ENCODE peak calls at places on chromosomes 3 and 15, in four cellular contexts. U, S, Z and V are unnamed samples.

GRCh38 chr3:40309925-40310635 is 573 bp downstream of the EIF1B start:
- DNase-seq in U (peak; percentile 94), S (peak; percentile 65), Z (peak; percentile 79), V (no peak)

GRCh38 chr15:31402511-31403056 is 75.9 kb downstream of the KLF13 start:
- DNase-seq in U (no peak), S (peak; percentile 94), Z (peak; percentile 51), V (no peak)

GRCh38 chr3:112115806-112116383 is 17.2 kb downstream of the GCSAM start:
- DNase-seq in U (no peak), S (no peak), Z (no peak), V (no peak)

GRCh38 chr3:87088984-87089841 is 98.3 kb upstream of the VGLL3 start:
- DNase-seq in U (peak; percentile 82), S (peak; percentile 76), Z (peak; percentile 58), V (no peak)

GRCh38 chr3:8369638-8370037 is 132.0 kb upstream of the LMCD1 start:
- DNase-seq in U (no peak), S (no peak), Z (no peak), V (no peak)

GRCh38 chr3:40969341-40969740 is 230.0 kb upstream of the CTNNB1 start:
- DNase-seq in U (no peak), S (no peak), Z (no peak), V (no peak)

GRCh38 chr3:195699860-195700259 is 20.9 kb upstream of the MUC20 start:
- DNase-seq in U (no peak), S (no peak), Z (no peak), V (no peak)

GRCh38 chr3:13365390-13366379 is 54.4 kb downstream of the NUP210 start:
- DNase-seq in U (no peak), S (no peak), Z (no peak), V (no peak)

GRCh38 chr3:9224490-9224889 is 25.0 kb downstream of the SRGAP3 start:
- DNase-seq in U (no peak), S (no peak), Z (no peak), V (no peak)

GRCh38 chr3:11810276-11810675 is 36.4 kb downstream of the TAMM41 start:
- DNase-seq in U (no peak), S (no peak), Z (no peak), V (no peak)

GRCh38 chr3:134216851-134217250 is 33.8 kb downstream of the RYK start:
- DNase-seq in U (no peak), S (no peak), Z (no peak), V (no peak)

GRCh38 chr15:48176957-48177356 is 1.1 kb downstream of the MYEF2 start:
- DNase-seq in U (no peak), S (no peak), Z (no peak), V (no peak)

GRCh38 chr15:49989498-49989897 is 129.5 kb downstream of the ATP8B4 start:
- DNase-seq in U (no peak), S (no peak), Z (peak; percentile 29), V (no peak)

GRCh38 chr15:58704155-58704825 is 45.2 kb downstream of the ADAM10 start:
- DNase-seq in U (no peak), S (no peak), Z (no peak), V (no peak)

GRCh38 chr15:71725215-71725955 is 85.0 kb upstream of the NR2E3 start:
- DNase-seq in U (no peak), S (no peak), Z (no peak), V (no peak)

GRCh38 chr3:150875548-150875947 is 29.7 kb downstream of the MINDY4B start:
- DNase-seq in U (no peak), S (no peak), Z (no peak), V (no peak)

GRCh38 chr3:17945799-17946381 is 203.5 kb upstream of the TBC1D5 start:
- DNase-seq in U (no peak), S (no peak), Z (no peak), V (no peak)

GRCh38 chr15:51161491-51162260 is 67.0 kb upstream of the TNFAIP8L3 start:
- DNase-seq in U (no peak), S (no peak), Z (no peak), V (no peak)

GRCh38 chr3:82133070-82133606 is 371.7 kb upstream of the GBE1 start:
- DNase-seq in U (peak; percentile 79), S (peak; percentile 76), Z (peak; percentile 38), V (peak; percentile 36)

GRCh38 chr3:170033489-170033888 is 4.3 kb upstream of the GPR160 start:
- DNase-seq in U (no peak), S (no peak), Z (no peak), V (peak; percentile 55)

GRCh38 chr3:101725192-101725889 is 927 bp downstream of the CEP97 start:
- DNase-seq in U (peak; percentile 90), S (no peak), Z (peak; percentile 51), V (peak; percentile 9)

GRCh38 chr3:101065962-101066361 is 72.7 kb upstream of the ABI3BP start:
- DNase-seq in U (no peak), S (no peak), Z (no peak), V (no peak)

GRCh38 chr3:70000028-70000410 is 486 bp downstream of the SAMMSON start:
- DNase-seq in U (no peak), S (no peak), Z (peak; percentile 21), V (no peak)

GRCh38 chr15:48021336-48022086 is 99.3 kb upstream of the SLC24A5 start:
- DNase-seq in U (no peak), S (no peak), Z (no peak), V (no peak)

GRCh38 chr15:52103217-52104207 is 9.1 kb downstream of the BCL2L10 start:
- DNase-seq in U (no peak), S (peak; percentile 73), Z (peak; percentile 43), V (no peak)

GRCh38 chr3:150970665-150971327 is 1.7 kb downstream of the CLRN1 start:
- DNase-seq in U (no peak), S (no peak), Z (no peak), V (no peak)

GRCh38 chr3:44048196-44048924 is 193.3 kb upstream of the TOPAZ1 start:
- DNase-seq in U (no peak), S (no peak), Z (no peak), V (no peak)

GRCh38 chr3:9142346-9142745 is 107.1 kb downstream of the SRGAP3 start:
- DNase-seq in U (no peak), S (no peak), Z (no peak), V (no peak)

GRCh38 chr3:24060055-24060454 is 115.0 kb downstream of the NR1D2 start:
- DNase-seq in U (no peak), S (peak; percentile 59), Z (no peak), V (no peak)

GRCh38 chr3:143831208-143831607 is 17.1 kb downstream of the SLC9A9 start:
- DNase-seq in U (no peak), S (no peak), Z (no peak), V (no peak)

GRCh38 chr3:135106445-135106844 is 311.4 kb downstream of the EPHB1 start:
- DNase-seq in U (no peak), S (no peak), Z (no peak), V (no peak)

DNA sequence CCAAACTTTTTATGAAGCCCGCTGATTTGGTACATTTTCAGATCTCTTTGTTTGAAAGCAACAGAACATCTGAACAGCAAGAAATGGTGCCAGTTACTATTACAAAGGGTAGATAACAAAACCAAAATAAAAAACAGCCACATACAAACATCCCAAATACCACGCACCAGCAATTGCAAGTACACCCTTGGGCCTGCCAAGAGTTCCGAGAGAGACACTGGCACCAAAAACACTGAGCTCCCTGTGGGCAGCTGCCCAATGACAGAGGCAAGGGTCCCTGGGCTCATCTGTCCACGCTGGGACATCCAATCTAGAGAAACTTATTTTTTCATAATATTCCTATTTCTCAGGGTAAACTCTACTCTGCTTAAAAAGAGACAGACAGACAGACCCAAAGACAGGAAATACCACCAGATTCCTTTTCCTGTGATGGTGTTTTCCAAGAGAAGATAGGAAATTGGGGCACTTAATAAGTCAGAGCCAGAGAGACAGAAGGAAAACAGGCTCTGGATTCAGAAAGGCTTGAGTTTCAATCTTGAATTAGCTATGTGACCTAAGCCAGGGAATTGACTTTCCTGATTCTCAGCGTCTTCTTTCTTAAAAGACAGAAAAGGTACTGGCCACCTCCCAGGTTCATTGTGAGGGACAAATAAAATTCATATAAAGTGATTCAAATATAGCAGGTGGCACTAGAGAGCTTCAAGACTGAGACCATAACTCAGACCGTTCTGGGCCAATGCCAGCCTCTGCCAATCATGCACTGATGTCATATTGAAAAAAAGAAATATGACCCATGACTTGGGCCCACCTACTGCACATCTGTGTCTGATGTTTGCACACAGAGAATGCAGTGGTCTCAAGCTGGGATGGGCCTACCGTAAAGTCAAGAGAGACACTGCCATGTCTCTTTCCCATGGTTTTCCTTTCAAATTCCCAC is 61.3 kb downstream of the FOXP1 start:
- DNase-seq in U (no peak), S (no peak), Z (no peak), V (no peak)
- H3K27ac ChIP-seq in U (no peak overlapping the region), S (no peak overlapping the region), Z (no peak overlapping the region), V (no peak overlapping the region)

DNA sequence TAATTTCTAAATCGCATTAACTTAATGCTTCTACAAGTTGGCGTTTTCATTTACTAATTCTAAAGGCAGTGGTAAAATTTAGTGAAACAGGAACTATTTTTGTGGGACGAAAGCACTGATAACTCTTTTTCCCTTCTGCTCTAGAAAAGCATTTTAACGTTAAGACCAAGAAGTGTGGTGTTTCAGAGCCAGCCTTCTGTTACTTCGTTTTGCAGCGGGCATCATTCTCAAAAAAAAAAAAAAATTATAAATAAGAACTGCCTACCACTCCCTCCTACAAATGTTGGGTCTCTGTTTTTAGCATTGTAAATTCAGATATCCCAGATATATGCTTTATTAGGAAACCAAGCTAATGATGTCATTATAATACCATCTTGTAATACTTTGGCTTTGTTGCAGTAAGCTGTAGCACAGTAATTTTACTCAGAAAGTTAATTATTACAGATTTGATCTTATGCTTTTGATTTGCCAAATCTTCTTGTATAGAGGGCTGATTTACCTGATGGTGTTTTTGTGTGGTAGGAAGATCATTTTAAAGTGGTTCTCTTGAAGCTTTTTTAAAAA is 1.6 kb downstream of the ATP11B start:
- DNase-seq in U (no peak), S (no peak), Z (no peak), V (no peak)
- H3K4me3 ChIP-seq in U (peak overlapping the region; percentile 85), S (peak overlapping the region; percentile 84), Z (peak overlapping the region; percentile 93), V (peak overlapping the region; percentile 86)

DNA sequence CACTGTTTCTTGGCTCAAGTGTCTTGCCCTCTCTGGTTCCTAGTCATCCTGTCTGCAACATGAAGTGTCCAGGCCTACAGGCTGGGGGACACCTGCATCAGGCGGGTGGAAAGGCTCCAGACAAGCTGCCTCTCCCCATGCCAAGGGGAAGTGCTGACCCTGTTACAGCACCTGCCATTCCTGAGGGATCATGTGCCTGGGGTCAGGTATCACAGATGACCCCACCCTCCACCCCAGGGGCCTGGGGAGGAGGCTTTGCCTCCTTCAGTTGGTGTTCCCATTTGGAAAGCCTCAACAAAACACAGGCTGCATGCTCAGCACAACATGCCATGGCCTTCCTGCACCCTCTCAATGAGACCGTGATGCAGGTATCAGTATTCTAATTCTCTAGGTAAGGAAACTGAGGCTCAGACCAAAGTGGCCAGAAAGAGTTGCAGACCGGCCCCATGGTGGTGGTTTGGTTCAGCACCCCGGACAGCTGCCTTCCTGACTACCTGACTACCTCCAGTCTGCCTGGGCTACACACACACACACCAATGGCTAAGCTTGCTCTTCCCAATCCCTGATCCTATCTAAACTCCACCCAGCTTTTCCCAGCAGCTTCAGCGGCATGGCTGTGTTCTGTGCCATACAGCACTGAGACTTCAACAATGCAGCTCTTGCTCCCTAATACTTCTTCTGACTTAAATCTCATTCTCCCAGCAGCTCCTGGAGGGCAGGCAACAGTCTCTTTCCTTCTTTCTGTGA is 69.7 kb upstream of the LINGO1 start:
- DNase-seq in U (no peak), S (no peak), Z (no peak), V (no peak)
- H3K27me3 ChIP-seq in U (no peaks in the 10 kb centered on the region), S (no peaks in the 10 kb centered on the region), Z (no peaks in the 10 kb centered on the region), V (no peaks in the 10 kb centered on the region)

DNA sequence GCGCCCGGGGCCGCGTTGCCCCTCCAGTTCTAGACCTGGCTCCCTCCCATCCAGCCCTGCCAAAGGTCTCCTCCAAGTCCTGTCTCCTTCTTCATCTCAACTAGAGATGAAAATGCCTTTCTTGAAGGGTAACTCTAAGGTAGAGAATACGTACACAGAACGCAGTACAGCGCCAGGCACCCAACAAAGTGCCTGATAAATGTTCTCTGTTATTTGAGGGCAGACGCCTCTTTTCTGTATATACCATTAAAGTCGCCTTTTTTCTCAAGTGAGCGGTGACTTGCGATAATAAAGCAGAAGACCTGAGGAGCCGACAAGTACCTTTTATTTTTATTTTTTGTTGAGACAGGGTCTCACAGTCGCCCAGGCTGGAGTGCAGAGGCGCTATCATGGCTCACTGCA is 809 bp downstream of the CRTAP start:
- DNase-seq in U (no peak), S (no peak), Z (no peak), V (no peak)
- H3K27ac ChIP-seq in U (peak overlapping the region; percentile 99), S (peak overlapping the region; percentile 98), Z (peak overlapping the region; percentile 99), V (peak overlapping the region; percentile 80)